ENCODE peak calls at places on chromosomes 5 and 9, in six cellular contexts. Y, H, R, C, N and Q are unnamed samples. For H3K4me1, the result is how much of the 10 kb centered on the place peaks cover.

GRCh38 chr9:18666348-18666747 is 192.4 kb downstream of the ADAMTSL1 start:
- DNase-seq in Y (no peak), H (no peak), R (no peak), C (peak), N (no peak), Q (no peak)

GRCh38 chr9:137190315-137190853 is 1.9 kb downstream of the SSNA1 start:
- DNase-seq in Y (no peak), H (no peak), R (no peak), C (no peak), N (no peak), Q (no peak)

GRCh38 chr5:61394078-61394701 is 62.1 kb downstream of the ZSWIM6 start:
- DNase-seq in Y (no peak), H (no peak), R (no peak), C (peak), N (no peak), Q (no peak)

GRCh38 chr5:95178046-95178651 is 106.7 kb downstream of the MCTP1 start:
- DNase-seq in Y (no peak), H (no peak), R (no peak), C (no peak), N (peak), Q (no peak)

GRCh38 chr5:10064546-10065215 is 185.0 kb downstream of the ATPSCKMT start:
- DNase-seq in Y (no peak), H (no peak), R (no peak), C (no peak), N (no peak), Q (no peak)

GRCh38 chr9:136138566-136138965 is 19.9 kb upstream of the TMEM250 start:
- DNase-seq in Y (no peak), H (peak), R (no peak), C (no peak), N (no peak), Q (no peak)

GRCh38 chr9:7935666-7936065 is 136.1 kb upstream of the DMAC1 start:
- DNase-seq in Y (no peak), H (no peak), R (no peak), C (no peak), N (no peak), Q (no peak)

GRCh38 chr5:67010684-67011409 is 185.8 kb downstream of the CD180 start:
- DNase-seq in Y (no peak), H (peak), R (no peak), C (peak), N (peak), Q (peak)

GRCh38 chr5:145805819-145806218 is 29.3 kb downstream of the PRELID2 start:
- DNase-seq in Y (no peak), H (no peak), R (no peak), C (peak), N (no peak), Q (no peak)

GRCh38 chr5:137137013-137137632 is 362.0 kb downstream of the SPOCK1 start:
- DNase-seq in Y (no peak), H (no peak), R (no peak), C (no peak), N (no peak), Q (no peak)

GRCh38 chr5:136018814-136019777 is 9.7 kb upstream of the TGFBI start:
- DNase-seq in Y (peak), H (peak), R (no peak), C (peak), N (peak), Q (no peak)

GRCh38 chr5:14917719-14918118 is 46.1 kb upstream of the ANKH start:
- DNase-seq in Y (no peak), H (no peak), R (no peak), C (peak), N (peak), Q (peak)

GRCh38 chr5:95280692-95281091 is 4.2 kb downstream of the MCTP1 start:
- DNase-seq in Y (no peak), H (no peak), R (no peak), C (no peak), N (no peak), Q (no peak)

GRCh38 chr9:121303456-121304451 is 35.8 kb downstream of the GSN start:
- DNase-seq in Y (no peak), H (peak), R (no peak), C (no peak), N (no peak), Q (no peak)

GRCh38 chr5:80816590-80816989 is 143.6 kb upstream of the RASGRF2 start:
- DNase-seq in Y (no peak), H (no peak), R (no peak), C (no peak), N (no peak), Q (no peak)

GRCh38 chr5:32325067-32325466 is 12.3 kb upstream of the MTMR12 start:
- DNase-seq in Y (no peak), H (no peak), R (no peak), C (peak), N (no peak), Q (no peak)

GRCh38 chr9:35813434-35814105 is 1.3 kb downstream of the HINT2 start:
- DNase-seq in Y (no peak), H (no peak), R (no peak), C (peak), N (no peak), Q (no peak)

GRCh38 chr9:125431741-125432271 is 170.2 kb downstream of the GAPVD1 start:
- DNase-seq in Y (no peak), H (no peak), R (no peak), C (no peak), N (no peak), Q (no peak)

GRCh38 chr5:120463026-120463770 is 902 bp upstream of the PRR16 start:
- DNase-seq in Y (no peak), H (no peak), R (no peak), C (no peak), N (no peak), Q (no peak)

GRCh38 chr5:78830647-78831046 is 154.5 kb downstream of the ARSB start:
- DNase-seq in Y (no peak), H (no peak), R (no peak), C (no peak), N (no peak), Q (no peak)

GRCh38 chr5:115907177-115907576 is 55.1 kb upstream of the LVRN start:
- DNase-seq in Y (no peak), H (no peak), R (no peak), C (no peak), N (no peak), Q (no peak)

GRCh38 chr5:143635146-143635752 is 176.7 kb upstream of the HMHB1 start:
- DNase-seq in Y (no peak), H (no peak), R (no peak), C (peak), N (peak), Q (no peak)

GRCh38 chr9:136119259-136120118 is 814 bp upstream of the TMEM250 start:
- DNase-seq in Y (no peak), H (peak), R (no peak), C (peak), N (peak), Q (no peak)

GRCh38 chr9:23447166-23447565 is 378.9 kb downstream of the ELAVL2 start:
- DNase-seq in Y (no peak), H (no peak), R (no peak), C (no peak), N (no peak), Q (no peak)

GRCh38 chr9:33024126-33024965 is 727 bp upstream of the DNAJA1 start:
- DNase-seq in Y (no peak), H (peak), R (no peak), C (peak), N (no peak), Q (no peak)

GRCh38 chr5:5078009-5078897 is 61.9 kb upstream of the ADAMTS16 start:
- DNase-seq in Y (no peak), H (no peak), R (no peak), C (no peak), N (no peak), Q (no peak)

GRCh38 chr9:99120256-99120655 is 15.3 kb downstream of the TGFBR1 start:
- DNase-seq in Y (no peak), H (no peak), R (no peak), C (no peak), N (no peak), Q (no peak)
- H3K4me1 ChIP-seq in Y (under half), H (under half), R (under half), C (under half), N (under half), Q (under half)

DNA sequence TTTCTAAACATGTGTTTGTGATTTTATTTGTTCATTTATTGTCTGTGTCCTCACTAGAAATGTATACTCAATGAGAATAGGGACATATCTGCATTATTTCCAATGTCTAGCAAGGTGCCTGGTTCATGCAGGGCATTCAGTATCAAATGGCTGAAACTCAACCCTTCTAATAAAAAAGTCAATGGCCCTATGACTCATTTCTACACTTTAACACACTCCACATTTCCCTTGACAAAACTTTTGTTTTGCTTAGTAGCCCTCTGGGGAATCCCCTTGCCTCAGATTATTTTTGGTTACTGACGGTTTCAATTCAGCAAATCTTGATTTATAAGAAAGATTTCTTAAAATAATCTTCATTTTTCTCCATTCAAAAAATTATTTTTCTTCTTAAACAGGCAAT is 206.0 kb upstream of the DMRTA1 start:
- DNase-seq in Y (no peak), H (no peak), R (no peak), C (peak), N (peak), Q (no peak)
- H3K4me1 ChIP-seq in Y (under half), H (under half), R (under half), C (under half), N (half or more), Q (under half)

DNA sequence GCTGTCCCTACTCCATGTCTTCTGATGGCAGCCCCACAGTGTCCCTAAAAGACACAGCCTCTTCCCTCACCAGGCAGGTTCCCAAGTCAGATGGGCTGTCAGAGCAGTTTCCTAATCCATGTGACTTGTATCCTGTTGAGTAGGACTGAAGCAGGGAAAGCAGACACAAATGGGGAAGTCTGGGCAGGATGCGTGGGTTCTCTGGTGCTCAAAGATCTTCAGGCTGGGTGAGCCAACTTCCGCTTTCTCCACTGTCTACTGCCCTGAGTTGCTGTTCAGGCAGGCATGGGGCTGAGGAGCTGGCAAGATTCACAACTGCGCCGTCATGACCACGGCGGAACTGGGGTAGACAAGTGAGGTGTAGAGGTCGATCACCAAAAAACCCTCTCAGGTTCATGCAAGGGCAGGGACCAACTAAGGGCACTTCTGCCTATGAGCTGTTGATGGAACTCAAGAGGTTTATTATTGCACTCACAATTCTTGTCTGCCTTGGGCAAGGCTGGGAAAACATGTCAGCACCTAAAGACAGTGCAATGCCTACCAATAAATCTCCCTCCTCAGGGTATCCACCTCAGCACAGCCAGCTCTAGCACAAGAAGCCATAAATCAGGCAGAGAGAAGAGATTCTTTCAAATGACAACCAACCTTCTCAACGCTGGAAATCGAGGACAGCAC is 83.4 kb downstream of the RAPGEF1 start:
- DNase-seq in Y (peak), H (peak), R (peak), C (no peak), N (no peak), Q (peak)
- H3K4me1 ChIP-seq in Y (under half), H (under half), R (under half), C (under half), N (half or more), Q (under half)

GRCh38 chr5:36722913-36723312 is 116.5 kb downstream of the SLC1A3 start:
- DNase-seq in Y (no peak), H (no peak), R (no peak), C (peak), N (no peak), Q (no peak)
- H3K4me1 ChIP-seq in Y (under half), H (under half), R (under half), C (under half), N (under half), Q (under half)